ENCODE peak calls at places on chromosomes 1 and 21, in ten cellular contexts. One of them, this sample, is unnamed.

GRCh38 chr1:114235956-114236355 is 82.3 kb upstream of the SYT6 start:
- DNase-seq in tibial nerve: no peak
- DNase-seq in sigmoid colon: no peak
- DNase-seq in stomach: no peak
- DNase-seq in transverse colon: peak; percentile 40
- DNase-seq in K562: no peak
- DNase-seq in ovary: no peak
- DNase-seq in SK-N-SH: no peak
- DNase-seq in A549: no peak
- DNase-seq in H1: no peak
- DNase-seq in this sample: no peak

GRCh38 chr1:1291023-1291528 is 10.8 kb downstream of the SCNN1D start:
- DNase-seq in tibial nerve: no peak
- DNase-seq in sigmoid colon: no peak
- DNase-seq in stomach: peak; percentile 46
- DNase-seq in transverse colon: peak; percentile 45
- DNase-seq in K562: peak; percentile 47
- DNase-seq in ovary: peak; percentile 33
- DNase-seq in SK-N-SH: no peak
- DNase-seq in A549: no peak
- DNase-seq in H1: no peak
- DNase-seq in this sample: peak; percentile 86

GRCh38 chr1:201021333-201022177 is 2.0 kb downstream of the KIF21B start:
- DNase-seq in tibial nerve: no peak
- DNase-seq in sigmoid colon: no peak
- DNase-seq in stomach: no peak
- DNase-seq in transverse colon: peak; percentile 41
- DNase-seq in K562: no peak
- DNase-seq in ovary: no peak
- DNase-seq in SK-N-SH: no peak
- DNase-seq in A549: no peak
- DNase-seq in H1: no peak
- DNase-seq in this sample: no peak

GRCh38 chr1:110321846-110322245 is 17.3 kb upstream of the RBM15 start:
- DNase-seq in tibial nerve: no peak
- DNase-seq in sigmoid colon: no peak
- DNase-seq in stomach: no peak
- DNase-seq in transverse colon: no peak
- DNase-seq in K562: no peak
- DNase-seq in ovary: no peak
- DNase-seq in SK-N-SH: no peak
- DNase-seq in A549: no peak
- DNase-seq in H1: no peak
- DNase-seq in this sample: no peak

GRCh38 chr1:211652371-211652770 is 23.1 kb downstream of the NEK2 start:
- DNase-seq in tibial nerve: no peak
- DNase-seq in sigmoid colon: no peak
- DNase-seq in stomach: no peak
- DNase-seq in transverse colon: no peak
- DNase-seq in K562: no peak
- DNase-seq in ovary: no peak
- DNase-seq in SK-N-SH: no peak
- DNase-seq in A549: no peak
- DNase-seq in H1: no peak
- DNase-seq in this sample: no peak

GRCh38 chr1:44723496-44724407 is 7.2 kb downstream of the RNU5D-1 start:
- DNase-seq in tibial nerve: peak; percentile 56
- DNase-seq in sigmoid colon: no peak
- DNase-seq in stomach: no peak
- DNase-seq in transverse colon: peak; percentile 56
- DNase-seq in K562: no peak
- DNase-seq in ovary: no peak
- DNase-seq in SK-N-SH: no peak
- DNase-seq in A549: no peak
- DNase-seq in H1: no peak
- DNase-seq in this sample: no peak

GRCh38 chr21:34198232-34199120 is 125.1 kb downstream of the MRPS6 start:
- DNase-seq in tibial nerve: no peak
- DNase-seq in sigmoid colon: no peak
- DNase-seq in stomach: no peak
- DNase-seq in transverse colon: no peak
- DNase-seq in K562: no peak
- DNase-seq in ovary: no peak
- DNase-seq in SK-N-SH: no peak
- DNase-seq in A549: no peak
- DNase-seq in H1: peak; percentile 44
- DNase-seq in this sample: no peak

GRCh38 chr1:157105988-157106812 is 6.6 kb upstream of the ETV3L start:
- DNase-seq in tibial nerve: no peak
- DNase-seq in sigmoid colon: peak; percentile 66
- DNase-seq in stomach: peak; percentile 41
- DNase-seq in transverse colon: peak; percentile 40
- DNase-seq in K562: no peak
- DNase-seq in ovary: no peak
- DNase-seq in SK-N-SH: no peak
- DNase-seq in A549: peak; percentile 40
- DNase-seq in H1: no peak
- DNase-seq in this sample: no peak

GRCh38 chr21:42465008-42465878 is 30.8 kb downstream of the RSPH1 start:
- DNase-seq in tibial nerve: no peak
- DNase-seq in sigmoid colon: no peak
- DNase-seq in stomach: peak; percentile 43
- DNase-seq in transverse colon: peak; percentile 34
- DNase-seq in K562: peak; percentile 64
- DNase-seq in ovary: no peak
- DNase-seq in SK-N-SH: no peak
- DNase-seq in A549: no peak
- DNase-seq in H1: no peak
- DNase-seq in this sample: peak; percentile 21

GRCh38 chr1:231626535-231626950 is at the start of gene DISC1:
- DNase-seq in tibial nerve: peak; percentile 81
- DNase-seq in sigmoid colon: peak; percentile 93
- DNase-seq in stomach: peak; percentile 84
- DNase-seq in transverse colon: peak; percentile 89
- DNase-seq in K562: peak; percentile 46
- DNase-seq in ovary: peak; percentile 89
- DNase-seq in SK-N-SH: peak; percentile 93
- DNase-seq in A549: peak; percentile 79
- DNase-seq in H1: peak; percentile 81
- DNase-seq in this sample: peak; percentile 91

GRCh38 chr1:109274533-109275476 is 8.1 kb downstream of the PSRC1 start:
- DNase-seq in tibial nerve: peak; percentile 86
- DNase-seq in sigmoid colon: peak; percentile 87
- DNase-seq in stomach: peak; percentile 74
- DNase-seq in transverse colon: peak; percentile 64
- DNase-seq in K562: peak; percentile 78
- DNase-seq in ovary: peak; percentile 68
- DNase-seq in SK-N-SH: peak; percentile 65
- DNase-seq in A549: peak; percentile 94
- DNase-seq in H1: no peak
- DNase-seq in this sample: peak; percentile 80

GRCh38 chr1:111511362-111511761 is 7.9 kb upstream of the ADORA3 start:
- DNase-seq in tibial nerve: no peak
- DNase-seq in sigmoid colon: no peak
- DNase-seq in stomach: no peak
- DNase-seq in transverse colon: no peak
- DNase-seq in K562: no peak
- DNase-seq in ovary: no peak
- DNase-seq in SK-N-SH: no peak
- DNase-seq in A549: no peak
- DNase-seq in H1: no peak
- DNase-seq in this sample: no peak

GRCh38 chr1:176073524-176074157 is 133.4 kb downstream of the COP1 start:
- DNase-seq in tibial nerve: peak; percentile 65
- DNase-seq in sigmoid colon: no peak
- DNase-seq in stomach: no peak
- DNase-seq in transverse colon: no peak
- DNase-seq in K562: peak; percentile 56
- DNase-seq in ovary: peak; percentile 35
- DNase-seq in SK-N-SH: peak; percentile 57
- DNase-seq in A549: peak; percentile 79
- DNase-seq in H1: no peak
- DNase-seq in this sample: no peak

GRCh38 chr1:165501975-165502358 is 41.8 kb upstream of the LRRC52 start:
- DNase-seq in tibial nerve: no peak
- DNase-seq in sigmoid colon: no peak
- DNase-seq in stomach: no peak
- DNase-seq in transverse colon: no peak
- DNase-seq in K562: no peak
- DNase-seq in ovary: no peak
- DNase-seq in SK-N-SH: no peak
- DNase-seq in A549: no peak
- DNase-seq in H1: no peak
- DNase-seq in this sample: no peak

GRCh38 chr1:156750191-156750931 is 1.1 kb downstream of the HDGF start:
- DNase-seq in tibial nerve: no peak
- DNase-seq in sigmoid colon: no peak
- DNase-seq in stomach: peak; percentile 34
- DNase-seq in transverse colon: peak; percentile 74
- DNase-seq in K562: peak; percentile 38
- DNase-seq in ovary: peak; percentile 67
- DNase-seq in SK-N-SH: no peak
- DNase-seq in A549: peak; percentile 22
- DNase-seq in H1: no peak
- DNase-seq in this sample: peak; percentile 73

GRCh38 chr21:45364464-45365185 is 40.3 kb upstream of the COL18A1 start:
- DNase-seq in tibial nerve: peak; percentile 47
- DNase-seq in sigmoid colon: peak; percentile 89
- DNase-seq in stomach: no peak
- DNase-seq in transverse colon: no peak
- DNase-seq in K562: no peak
- DNase-seq in ovary: peak; percentile 62
- DNase-seq in SK-N-SH: no peak
- DNase-seq in A549: peak; percentile 54
- DNase-seq in H1: no peak
- DNase-seq in this sample: no peak

GRCh38 chr21:39667353-39667891 is 54.7 kb downstream of the B3GALT5 start:
- DNase-seq in tibial nerve: no peak
- DNase-seq in sigmoid colon: no peak
- DNase-seq in stomach: no peak
- DNase-seq in transverse colon: no peak
- DNase-seq in K562: no peak
- DNase-seq in ovary: no peak
- DNase-seq in SK-N-SH: no peak
- DNase-seq in A549: no peak
- DNase-seq in H1: no peak
- DNase-seq in this sample: no peak

GRCh38 chr1:234601217-234602017 is 8.6 kb downstream of the IRF2BP2 start:
- DNase-seq in tibial nerve: no peak
- DNase-seq in sigmoid colon: no peak
- DNase-seq in stomach: no peak
- DNase-seq in transverse colon: peak; percentile 42
- DNase-seq in K562: peak; percentile 77
- DNase-seq in ovary: no peak
- DNase-seq in SK-N-SH: peak; percentile 51
- DNase-seq in A549: peak; percentile 69
- DNase-seq in H1: no peak
- DNase-seq in this sample: no peak

DNA sequence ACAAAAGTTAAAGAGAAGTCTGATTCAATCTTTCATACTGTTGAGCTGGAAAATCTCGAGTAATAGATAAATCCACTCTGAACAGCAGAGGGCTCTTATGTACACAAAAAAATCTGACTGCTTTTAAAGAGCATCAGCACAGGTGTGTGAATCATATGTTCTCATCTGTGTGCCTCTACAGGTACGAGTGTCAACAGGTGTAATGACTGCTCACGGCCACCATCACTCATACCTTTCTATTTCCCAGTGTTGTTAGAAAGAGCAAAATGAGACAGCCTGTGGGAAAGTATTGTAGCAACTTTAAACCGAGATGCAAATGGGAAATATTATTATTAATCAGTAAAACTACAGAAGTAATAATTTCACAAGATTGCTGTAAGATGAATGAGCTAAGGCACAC is 49.0 kb upstream of the SCAF4 start:
- DNase-seq in tibial nerve: no peak
- DNase-seq in sigmoid colon: no peak
- DNase-seq in stomach: no peak
- DNase-seq in transverse colon: no peak
- DNase-seq in K562: no peak
- DNase-seq in ovary: no peak
- DNase-seq in SK-N-SH: no peak
- DNase-seq in A549: peak; percentile 10
- DNase-seq in H1: no peak
- DNase-seq in this sample: no peak
- TF ChIP-seq EP300 in tibial nerve: no peak
- TF ChIP-seq EP300 in sigmoid colon: no peak
- TF ChIP-seq EP300 in stomach: no peak
- TF ChIP-seq EP300 in transverse colon: no peak
- TF ChIP-seq EP300 in K562: no peak
- TF ChIP-seq EP300 in ovary: no peak
- TF ChIP-seq EP300 in SK-N-SH: no peak
- TF ChIP-seq EP300 in A549: no peak
- TF ChIP-seq EP300 in H1: no peak
- TF ChIP-seq EP300 in this sample: no peak

DNA sequence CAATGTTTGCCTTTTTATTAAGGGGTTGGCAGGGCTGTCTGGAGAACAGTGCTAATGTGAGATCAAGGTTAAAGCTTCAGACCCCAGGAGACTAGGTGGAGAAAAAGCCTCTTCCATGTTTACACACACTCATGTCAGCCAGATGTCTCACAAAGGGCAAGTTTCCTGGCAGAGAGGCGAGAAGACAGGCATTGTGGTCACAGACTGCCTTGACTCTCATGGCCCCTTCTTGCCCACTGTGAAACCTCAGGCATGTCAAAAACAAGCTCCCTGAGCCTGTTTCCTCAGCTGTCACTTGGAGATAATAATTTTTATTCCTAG is 120.5 kb upstream of the RAVER2 start:
- DNase-seq in tibial nerve: peak; percentile 37
- DNase-seq in sigmoid colon: no peak
- DNase-seq in stomach: no peak
- DNase-seq in transverse colon: no peak
- DNase-seq in K562: no peak
- DNase-seq in ovary: no peak
- DNase-seq in SK-N-SH: peak; percentile 16
- DNase-seq in A549: no peak
- DNase-seq in H1: no peak
- DNase-seq in this sample: no peak
- TF ChIP-seq EP300 in tibial nerve: peak; percentile 49
- TF ChIP-seq EP300 in sigmoid colon: no peak
- TF ChIP-seq EP300 in stomach: no peak
- TF ChIP-seq EP300 in transverse colon: no peak
- TF ChIP-seq EP300 in K562: no peak
- TF ChIP-seq EP300 in ovary: no peak
- TF ChIP-seq EP300 in SK-N-SH: no peak
- TF ChIP-seq EP300 in A549: no peak
- TF ChIP-seq EP300 in H1: no peak
- TF ChIP-seq EP300 in this sample: no peak

GRCh38 chr1:173581384-173582078 is 21.3 kb downstream of the SLC9C2 start:
- DNase-seq in tibial nerve: no peak
- DNase-seq in sigmoid colon: no peak
- DNase-seq in stomach: no peak
- DNase-seq in transverse colon: no peak
- DNase-seq in K562: no peak
- DNase-seq in ovary: no peak
- DNase-seq in SK-N-SH: no peak
- DNase-seq in A549: no peak
- DNase-seq in H1: no peak
- DNase-seq in this sample: no peak
- TF ChIP-seq EP300 in tibial nerve: no peak
- TF ChIP-seq EP300 in sigmoid colon: no peak
- TF ChIP-seq EP300 in stomach: no peak
- TF ChIP-seq EP300 in transverse colon: no peak
- TF ChIP-seq EP300 in K562: no peak
- TF ChIP-seq EP300 in ovary: no peak
- TF ChIP-seq EP300 in SK-N-SH: no peak
- TF ChIP-seq EP300 in A549: no peak
- TF ChIP-seq EP300 in H1: no peak
- TF ChIP-seq EP300 in this sample: no peak

GRCh38 chr1:16342331-16343062 is 9.8 kb downstream of the FBXO42 start:
- DNase-seq in tibial nerve: no peak
- DNase-seq in sigmoid colon: peak; percentile 58
- DNase-seq in stomach: no peak
- DNase-seq in transverse colon: no peak
- DNase-seq in K562: peak; percentile 23
- DNase-seq in ovary: no peak
- DNase-seq in SK-N-SH: no peak
- DNase-seq in A549: no peak
- DNase-seq in H1: no peak
- DNase-seq in this sample: no peak
- TF ChIP-seq EP300 in tibial nerve: no peak
- TF ChIP-seq EP300 in sigmoid colon: no peak
- TF ChIP-seq EP300 in stomach: no peak
- TF ChIP-seq EP300 in transverse colon: no peak
- TF ChIP-seq EP300 in K562: no peak
- TF ChIP-seq EP300 in ovary: no peak
- TF ChIP-seq EP300 in SK-N-SH: no peak
- TF ChIP-seq EP300 in A549: no peak
- TF ChIP-seq EP300 in H1: no peak
- TF ChIP-seq EP300 in this sample: no peak

This sample was measured in upper lobe of left lung.